ENCODE peak calls at places on chromosomes 4 and X, in seven cellular contexts. L, P, B, T, C, H and I are unnamed samples.

GRCh38 chrX:80879916-80880315 is 70.2 kb upstream of the BRWD3 start:
- DNase-seq in L (no peak), P (peak), B (no peak), T (peak), C (no peak), H (no peak), I (peak)

GRCh38 chrX:46837543-46838481 is 969 bp downstream of the RP2 start:
- DNase-seq in L (peak), P (peak), B (no peak), T (peak), C (no peak), H (no peak), I (peak)

GRCh38 chr4:89410687-89411086 is 103.1 kb upstream of the GPRIN3 start:
- DNase-seq in L (no peak), P (peak), B (no peak), T (peak), C (no peak), H (no peak), I (no peak)

GRCh38 chr4:12933760-12934221 is 550.3 kb downstream of the RAB28 start:
- DNase-seq in L (no peak), P (no peak), B (no peak), T (no peak), C (no peak), H (no peak), I (no peak)

GRCh38 chrX:115409551-115409950 is 120.0 kb downstream of the LUZP4 start:
- DNase-seq in L (no peak), P (peak), B (no peak), T (peak), C (no peak), H (no peak), I (no peak)

GRCh38 chr4:2437475-2438215 is 18.9 kb downstream of the CFAP99 start:
- DNase-seq in L (no peak), P (no peak), B (no peak), T (no peak), C (no peak), H (no peak), I (no peak)

GRCh38 chrX:71081348-71082148 is 13.4 kb upstream of the SNX12 start:
- DNase-seq in L (no peak), P (peak), B (no peak), T (peak), C (no peak), H (no peak), I (no peak)

GRCh38 chrX:9339603-9340569 is 125.0 kb upstream of the TBL1X start:
- DNase-seq in L (no peak), P (no peak), B (peak), T (peak), C (peak), H (no peak), I (peak)